ENCODE peak calls at places on chromosome 3, in ten cellular contexts. F is heart right ventricle, Q is lower lobe of right lung, I is IMR-90, L is spleen, T is coronary artery, W is transverse colon, C is sigmoid colon, U is upper lobe of right lung, O is fibroblast of the aortic adventitia. S is an unnamed sample.

GRCh38 chr3:71998995-71999673 is 214.2 kb upstream of the PROK2 start:
- DNase-seq in I (peak), U (no peak), Q (no peak), T (no peak), C (no peak), L (no peak), O (peak), W (no peak), F (no peak), S (peak)

GRCh38 chr3:154334973-154335420 is 10.7 kb upstream of the DHX36 start:
- DNase-seq in F (no peak), O (peak), L (no peak), W (no peak), T (no peak), C (no peak), Q (no peak), U (no peak), I (peak), S (peak)

GRCh38 chr3:64489361-64490044 is 198.3 kb downstream of the ADAMTS9 start:
- DNase-seq in U (peak), T (no peak), C (peak), Q (peak), F (peak), O (no peak), I (no peak), L (no peak), W (peak), S (no peak)

GRCh38 chr3:146313411-146314111 is 62.7 kb upstream of the PLSCR4 start:
- DNase-seq in U (no peak), Q (no peak), F (no peak), L (no peak), O (peak), T (no peak), I (peak), W (no peak), C (no peak), S (peak)

GRCh38 chr3:98962189-98962930 is 60.9 kb upstream of the DCBLD2 start:
- DNase-seq in U (no peak), L (no peak), Q (no peak), I (peak), O (peak), W (no peak), T (no peak), F (no peak), C (no peak), S (peak)

GRCh38 chr3:41188291-41188690 is 11.0 kb upstream of the CTNNB1 start:
- DNase-seq in T (no peak), U (no peak), F (no peak), W (no peak), L (no peak), C (no peak), I (no peak), O (no peak), Q (no peak), S (no peak)

GRCh38 chr3:99659032-99659431 is 20.6 kb downstream of the COL8A1 start:
- DNase-seq in W (no peak), Q (no peak), F (no peak), T (peak), L (no peak), C (peak), U (peak), O (peak), I (peak), S (peak)

GRCh38 chr3:116135462-116135861 is 309.8 kb downstream of the LSAMP start:
- DNase-seq in L (no peak), U (no peak), Q (no peak), F (peak), W (peak), T (no peak), C (peak), O (peak), I (peak), S (peak)

GRCh38 chr3:25783661-25784512 is 644 bp upstream of the NGLY1 start:
- DNase-seq in F (no peak), T (peak), O (peak), C (peak), W (no peak), U (no peak), Q (peak), L (peak), I (peak), S (peak)

GRCh38 chr3:183695569-183696364 is 1.8 kb upstream of the YEATS2 start:
- DNase-seq in F (no peak), T (no peak), U (no peak), L (no peak), W (no peak), Q (no peak), I (no peak), O (no peak), C (no peak), S (no peak)

GRCh38 chr3:13213490-13213889 is 140.3 kb upstream of the IQSEC1 start:
- DNase-seq in T (no peak), C (no peak), W (no peak), F (no peak), O (no peak), L (no peak), U (no peak), I (no peak), Q (no peak), S (no peak)

GRCh38 chr3:36124118-36124796 is 256.0 kb upstream of the STAC start:
- DNase-seq in U (no peak), L (no peak), F (no peak), T (no peak), O (peak), Q (no peak), W (no peak), I (peak), C (no peak), S (peak)

GRCh38 chr3:145902166-145902565 is 258.8 kb downstream of the PLOD2 start:
- DNase-seq in T (no peak), C (no peak), O (no peak), L (no peak), U (no peak), W (no peak), I (no peak), F (no peak), Q (no peak), S (no peak)

GRCh38 chr3:149393355-149394165 is 16.1 kb upstream of the TM4SF1 start:
- DNase-seq in O (peak), L (peak), I (peak), T (no peak), W (peak), F (peak), Q (peak), U (peak), C (no peak), S (peak)

GRCh38 chr3:127323581-127323980 is 35.7 kb upstream of the PRR20G start:
- DNase-seq in L (no peak), Q (no peak), I (no peak), T (no peak), C (no peak), F (no peak), W (no peak), U (no peak), O (no peak), S (no peak)

GRCh38 chr3:124886168-124887051 is 755 bp downstream of the ITGB5 start:
- DNase-seq in W (peak), T (peak), C (peak), O (peak), U (peak), L (peak), I (peak), F (peak), Q (peak), S (peak)

GRCh38 chr3:56829543-56829942 is 27.8 kb upstream of the ARHGEF3 start:
- DNase-seq in C (no peak), Q (no peak), F (no peak), T (no peak), U (no peak), O (no peak), I (no peak), L (no peak), W (no peak), S (peak)

GRCh38 chr3:160451602-160452001 is 2.0 kb upstream of the TRIM59 start:
- DNase-seq in T (no peak), O (no peak), C (no peak), F (no peak), U (no peak), W (no peak), I (no peak), L (no peak), Q (no peak), S (peak)

GRCh38 chr3:162710332-162711112 is 1213.9 kb downstream of the OTOL1 start:
- DNase-seq in T (no peak), C (no peak), L (no peak), F (no peak), I (no peak), Q (peak), U (peak), W (no peak), O (no peak), S (no peak)

GRCh38 chr3:6717026-6717943 is 143.6 kb upstream of the GRM7 start:
- DNase-seq in C (no peak), L (no peak), I (no peak), T (no peak), F (no peak), W (no peak), U (no peak), Q (no peak), O (no peak), S (no peak)

GRCh38 chr3:46947981-46948791 is 28.4 kb downstream of the CCDC12 start:
- DNase-seq in F (no peak), T (no peak), Q (peak), O (peak), C (no peak), U (peak), W (peak), I (peak), L (peak), S (peak)

GRCh38 chr3:151589311-151589710 is 128.4 kb upstream of the IGSF10 start:
- DNase-seq in T (no peak), U (no peak), L (no peak), W (no peak), I (no peak), O (no peak), F (no peak), Q (no peak), C (no peak), S (no peak)

GRCh38 chr3:151593923-151594322 is 133.1 kb upstream of the IGSF10 start:
- DNase-seq in I (no peak), L (no peak), U (no peak), F (no peak), O (peak), W (no peak), Q (no peak), T (no peak), C (no peak), S (no peak)

GRCh38 chr3:151592287-151592686 is 131.4 kb upstream of the IGSF10 start:
- DNase-seq in T (no peak), L (no peak), C (no peak), O (no peak), Q (no peak), I (no peak), W (no peak), U (no peak), F (no peak), S (no peak)
- H3K4me3 ChIP-seq in T (no peak), L (no peak), C (no peak), O (no peak), Q (no peak), I (no peak), W (no peak), U (no peak), F (no peak), S (no peak)

DNA sequence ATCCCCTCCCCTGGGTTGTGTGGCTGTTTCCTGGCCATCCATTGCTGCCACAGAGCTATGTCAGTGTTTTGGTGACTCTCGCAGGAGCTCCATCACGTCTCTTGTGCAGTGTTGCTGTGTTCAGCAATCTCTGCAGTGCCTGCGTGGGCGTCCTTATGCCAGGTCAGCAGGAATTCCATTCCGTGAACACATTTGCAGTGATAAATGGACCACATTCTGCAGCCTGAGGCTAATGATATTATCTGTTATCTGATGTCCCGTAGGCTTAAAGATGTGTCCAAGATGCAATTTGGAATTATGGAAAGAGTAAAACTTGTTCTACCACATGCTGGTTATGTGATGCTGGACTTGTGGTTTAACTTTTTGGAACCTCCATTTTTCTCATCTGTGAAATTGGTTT is 25.5 kb upstream of the COL6A6 start:
- DNase-seq in F (no peak), W (no peak), L (no peak), O (no peak), U (no peak), I (no peak), C (no peak), Q (no peak), T (no peak), S (no peak)
- TF ChIP-seq CTCF in F (no peak), W (no peak), L (no peak), O (no peak), U (no peak), I (no peak), C (no peak), Q (no peak), T (no peak), S (no peak)

DNA sequence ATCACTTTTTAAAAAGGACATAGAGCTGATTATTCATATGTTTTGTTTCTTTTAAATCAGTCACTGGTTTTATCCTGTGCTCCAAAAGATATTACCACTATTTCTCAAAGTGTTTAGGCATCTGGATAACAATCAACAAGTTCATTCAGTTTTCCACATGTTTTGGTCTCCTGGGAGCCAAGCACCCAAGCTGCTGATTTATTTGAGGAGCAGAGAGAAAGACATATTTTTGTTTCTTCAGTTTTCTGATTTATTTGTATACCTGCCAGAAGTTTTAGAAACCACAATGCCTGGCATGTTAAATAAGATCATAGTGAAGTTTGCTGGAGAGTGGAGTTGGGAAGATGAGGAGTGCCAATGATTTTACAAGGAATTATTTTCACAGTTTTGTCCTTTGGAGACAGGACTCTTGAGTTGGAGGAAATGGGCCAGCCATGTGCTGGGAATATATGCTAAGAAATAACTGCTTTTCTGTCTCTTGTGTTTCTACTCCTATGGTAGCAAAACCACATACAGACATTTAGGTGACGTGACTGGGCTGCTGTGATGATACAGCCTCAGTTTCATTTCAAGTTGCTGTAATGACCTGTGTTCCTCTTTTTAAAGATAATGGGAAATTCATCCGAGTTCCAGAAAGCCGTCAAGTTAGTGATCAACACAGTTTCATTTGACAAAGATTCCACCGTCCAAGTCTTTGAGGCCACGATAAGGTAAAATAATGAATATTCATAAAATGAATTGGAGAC is 11.7 kb downstream of the EDEM1 start:
- DNase-seq in U (no peak), O (peak), I (no peak), Q (no peak), T (no peak), L (no peak), F (no peak), W (no peak), C (no peak), S (peak)
- H3K4me3 ChIP-seq in U (no peak), O (no peak), I (no peak), Q (no peak), T (no peak), L (no peak), F (no peak), W (no peak), C (no peak), S (no peak)

DNA sequence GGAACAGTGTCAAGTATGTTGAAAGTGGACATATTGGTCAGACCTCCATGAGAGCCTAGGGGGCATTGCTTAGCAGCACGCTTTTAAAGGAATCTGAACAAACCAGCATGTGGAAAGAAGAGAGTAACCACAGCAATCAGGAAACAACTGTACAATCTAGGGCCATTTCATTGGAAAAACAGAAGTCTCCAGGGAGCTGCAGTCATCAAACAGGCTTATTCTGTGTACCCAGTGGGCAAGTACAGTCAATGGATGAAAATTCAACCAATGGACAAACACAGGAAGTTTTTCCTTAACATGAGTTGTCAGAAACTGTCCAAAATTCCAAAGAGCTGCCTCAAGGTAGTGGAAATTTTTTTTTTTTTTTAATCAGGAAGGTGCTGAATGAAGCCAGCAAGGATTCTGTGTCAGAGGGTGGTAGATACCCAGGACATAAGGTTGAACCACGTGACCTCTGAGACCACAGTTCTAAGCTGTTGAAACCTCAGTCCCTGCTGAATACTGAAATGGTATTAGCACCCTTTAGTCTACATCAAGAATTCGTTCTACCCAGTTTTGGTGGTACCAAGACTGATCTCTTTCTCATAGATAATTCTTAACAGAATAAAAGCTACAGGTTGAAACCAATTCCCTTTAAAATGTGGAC is 4.4 kb upstream of the DLG1 start:
- DNase-seq in O (peak), C (no peak), I (peak), T (no peak), U (no peak), W (no peak), Q (no peak), F (no peak), L (no peak), S (peak)
- TF ChIP-seq CTCF in O (no peak), C (no peak), I (no peak), T (no peak), U (no peak), W (no peak), Q (no peak), F (no peak), L (no peak), S (no peak)

GRCh38 chr3:106089806-106090205 is 221.0 kb upstream of the CBLB start:
- DNase-seq in T (no peak), U (no peak), L (no peak), O (no peak), F (no peak), W (no peak), Q (no peak), C (no peak), I (no peak), S (no peak)

GRCh38 chr3:106088899-106089298 is 220.1 kb upstream of the CBLB start:
- DNase-seq in F (no peak), L (no peak), T (no peak), I (no peak), Q (no peak), O (no peak), U (no peak), C (no peak), W (no peak), S (no peak)

GRCh38 chr3:106093616-106094015 is 224.8 kb upstream of the CBLB start:
- DNase-seq in F (no peak), O (no peak), Q (no peak), T (no peak), I (no peak), C (no peak), U (no peak), L (no peak), W (no peak), S (peak)

GRCh38 chr3:106088270-106088669 is 219.5 kb upstream of the CBLB start:
- DNase-seq in C (no peak), U (no peak), T (no peak), W (no peak), L (no peak), O (no peak), I (peak), Q (no peak), F (no peak), S (no peak)

GRCh38 chr3:106092792-106093191 is 224.0 kb upstream of the CBLB start:
- DNase-seq in Q (no peak), I (peak), U (no peak), O (no peak), L (no peak), F (no peak), W (no peak), C (no peak), T (no peak), S (no peak)
- H3K4me3 ChIP-seq in Q (no peak), I (no peak), U (no peak), O (no peak), L (no peak), F (no peak), W (no peak), C (no peak), T (no peak), S (no peak)